ENCODE peak calls at places on chromosome 1, in nine cellular contexts. T is stimulated activated CD4-positive, alpha-beta T cell treated with anti-CD3 and anti-CD28 coated beads, TNF-alpha, amount 100 ng/mL, for 4 hours; X is AG09319; F is effector memory CD8-positive, alpha-beta T cell; K is stimulated activated CD8-positive, alpha-beta memory T cell treated with anti-CD3 and anti-CD28 coated beads, Interleukin-7, amount 100 ng/mL, for 1 hour; A is Calu3; Q is NCI-H1105 treated with DMSO at 0.1 percent for 48 hours; G is CD8-positive, alpha-beta memory T cell; H is colonic mucosa. W is an unnamed sample.
A peak's percentile ranks its signal among the peaks of the same experiment; 100 is the strongest.

GRCh38 chr1:214228976-214229375 is 52.0 kb upstream of the SMYD2 start:
- DNase-seq in G (no peak), F (no peak), A (no peak), K (no peak), Q (peak; percentile 12), T (no peak), X (no peak), H (no peak), W (no peak)

GRCh38 chr1:17874231-17874630 is 119.1 kb downstream of the ACTL8 start:
- DNase-seq in G (no peak), T (no peak), A (no peak), Q (no peak), H (no peak), F (no peak), X (peak; percentile 68), K (no peak), W (no peak)

GRCh38 chr1:205703072-205703471 is 22.8 kb upstream of the SLC45A3 start:
- DNase-seq in G (no peak), H (no peak), X (no peak), A (no peak), F (no peak), K (no peak), T (no peak), Q (no peak), W (no peak)

GRCh38 chr1:161379071-161379470 is 11.4 kb upstream of the CFAP126 start:
- DNase-seq in X (no peak), Q (no peak), T (no peak), A (peak; percentile 32), F (no peak), H (no peak), K (no peak), G (no peak), W (no peak)

GRCh38 chr1:3018051-3018471 is 3.2 kb upstream of the ACTRT2 start:
- DNase-seq in G (no peak), X (no peak), A (no peak), T (no peak), Q (no peak), F (no peak), K (no peak), H (no peak), W (no peak)

GRCh38 chr1:199020904-199021303 is 382.1 kb downstream of the PTPRC start:
- DNase-seq in X (no peak), Q (no peak), G (no peak), T (no peak), H (no peak), K (no peak), A (no peak), F (no peak), W (no peak)

GRCh38 chr1:218642033-218642954 is 297.2 kb downstream of the TGFB2 start:
- DNase-seq in Q (no peak), T (no peak), A (no peak), H (no peak), X (peak; percentile 51), K (no peak), G (no peak), F (no peak), W (no peak)

GRCh38 chr1:170131984-170132383 is 13.8 kb upstream of the NTMT2 start:
- DNase-seq in Q (no peak), A (no peak), K (no peak), F (no peak), T (no peak), G (no peak), H (no peak), X (no peak), W (no peak)

GRCh38 chr1:246827396-246827795 is 103.2 kb downstream of the SCCPDH start:
- DNase-seq in Q (no peak), T (no peak), G (no peak), H (no peak), A (peak; percentile 11), X (no peak), K (no peak), F (no peak), W (no peak)

GRCh38 chr1:205528446-205528886 is 24.0 kb downstream of the CDK18 start:
- DNase-seq in F (no peak), Q (peak; percentile 28), K (no peak), T (no peak), G (no peak), A (no peak), H (no peak), X (no peak), W (no peak)

GRCh38 chr1:27004471-27005165 is 8.0 kb downstream of the TENT5B start:
- DNase-seq in Q (no peak), A (no peak), T (no peak), H (no peak), G (no peak), F (no peak), K (no peak), X (no peak), W (no peak)

GRCh38 chr1:178942285-178943218 is 71.7 kb upstream of the ANGPTL1 start:
- DNase-seq in K (no peak), X (no peak), F (no peak), G (no peak), Q (no peak), A (no peak), T (no peak), H (peak; percentile 16), W (no peak)

GRCh38 chr1:55600243-55600642 is 385.1 kb upstream of the USP24 start:
- DNase-seq in T (no peak), H (no peak), G (no peak), K (no peak), X (no peak), F (no peak), Q (no peak), A (no peak), W (no peak)

GRCh38 chr1:65526049-65526556 is 105.6 kb downstream of the LEPR start:
- DNase-seq in T (no peak), F (no peak), G (no peak), A (no peak), K (no peak), Q (no peak), H (no peak), X (no peak), W (no peak)

GRCh38 chr1:74811421-74812179 is 78.6 kb downstream of the TYW3 start:
- DNase-seq in Q (no peak), G (no peak), K (no peak), X (no peak), F (no peak), T (no peak), H (no peak), A (no peak), W (no peak)

GRCh38 chr1:12629521-12629956 is 11.5 kb upstream of the DHRS3 start:
- DNase-seq in H (no peak), F (no peak), X (no peak), K (no peak), A (no peak), Q (no peak), G (no peak), T (no peak), W (no peak)

W was measured in iPS DF 6.9.